ENCODE peak calls at places on chromosomes 2 and 18, in seven cellular contexts. One of them, this sample, is unnamed.
A peak's percentile ranks its signal among the peaks of the same experiment; 100 is the strongest.

GRCh38 chr2:197996583-197996982 is 192.2 kb downstream of the PLCL1 start:
- DNase-seq in mucosa of descending colon: no peak
- DNase-seq in SK-N-SH: peak; percentile 20
- DNase-seq in pancreas: no peak
- DNase-seq in naive B cell: no peak
- DNase-seq in effector memory CD4-positive, alpha-beta T cell: no peak
- DNase-seq in nephron progenitor cell: no peak
- DNase-seq in this sample: no peak

GRCh38 chr2:180122874-180123273 is 115.8 kb upstream of the CWC22 start:
- DNase-seq in mucosa of descending colon: no peak
- DNase-seq in SK-N-SH: no peak
- DNase-seq in effector memory CD4-positive, alpha-beta T cell: no peak
- DNase-seq in naive B cell: no peak
- DNase-seq in nephron progenitor cell: no peak
- DNase-seq in pancreas: no peak
- DNase-seq in this sample: no peak

GRCh38 chr2:53911434-53912189 is 51.8 kb upstream of the GPR75 start:
- DNase-seq in mucosa of descending colon: no peak
- DNase-seq in SK-N-SH: peak; percentile 3
- DNase-seq in effector memory CD4-positive, alpha-beta T cell: no peak
- DNase-seq in pancreas: no peak
- DNase-seq in naive B cell: no peak
- DNase-seq in nephron progenitor cell: no peak
- DNase-seq in this sample: no peak

GRCh38 chr2:101410716-101411115 is 23.4 kb upstream of the CREG2 start:
- DNase-seq in effector memory CD4-positive, alpha-beta T cell: no peak
- DNase-seq in SK-N-SH: no peak
- DNase-seq in naive B cell: no peak
- DNase-seq in mucosa of descending colon: no peak
- DNase-seq in pancreas: no peak
- DNase-seq in nephron progenitor cell: no peak
- DNase-seq in this sample: no peak

GRCh38 chr2:9237831-9238230 is 31.2 kb downstream of the ASAP2 start:
- DNase-seq in naive B cell: no peak
- DNase-seq in nephron progenitor cell: no peak
- DNase-seq in SK-N-SH: no peak
- DNase-seq in mucosa of descending colon: no peak
- DNase-seq in effector memory CD4-positive, alpha-beta T cell: no peak
- DNase-seq in pancreas: no peak
- DNase-seq in this sample: no peak

GRCh38 chr18:250685-251084 is 17.2 kb downstream of the THOC1 start:
- DNase-seq in effector memory CD4-positive, alpha-beta T cell: no peak
- DNase-seq in nephron progenitor cell: no peak
- DNase-seq in naive B cell: no peak
- DNase-seq in mucosa of descending colon: no peak
- DNase-seq in SK-N-SH: no peak
- DNase-seq in pancreas: no peak
- DNase-seq in this sample: no peak

GRCh38 chr18:12059334-12060181 is 34.1 kb upstream of the ANKRD62 start:
- DNase-seq in nephron progenitor cell: no peak
- DNase-seq in effector memory CD4-positive, alpha-beta T cell: no peak
- DNase-seq in naive B cell: no peak
- DNase-seq in mucosa of descending colon: no peak
- DNase-seq in SK-N-SH: peak; percentile 73
- DNase-seq in pancreas: no peak
- DNase-seq in this sample: no peak

GRCh38 chr2:160581035-160581434 is 87.4 kb upstream of the RBMS1 start:
- DNase-seq in nephron progenitor cell: no peak
- DNase-seq in effector memory CD4-positive, alpha-beta T cell: no peak
- DNase-seq in naive B cell: no peak
- DNase-seq in pancreas: no peak
- DNase-seq in SK-N-SH: no peak
- DNase-seq in mucosa of descending colon: no peak
- DNase-seq in this sample: no peak

GRCh38 chr2:127589358-127589757 is 53.9 kb downstream of the MYO7B start:
- DNase-seq in naive B cell: no peak
- DNase-seq in SK-N-SH: no peak
- DNase-seq in effector memory CD4-positive, alpha-beta T cell: no peak
- DNase-seq in pancreas: no peak
- DNase-seq in nephron progenitor cell: no peak
- DNase-seq in mucosa of descending colon: no peak
- DNase-seq in this sample: no peak

GRCh38 chr2:99085400-99085799 is 56.1 kb upstream of the C2orf15 start:
- DNase-seq in SK-N-SH: no peak
- DNase-seq in nephron progenitor cell: peak; percentile 13
- DNase-seq in mucosa of descending colon: no peak
- DNase-seq in effector memory CD4-positive, alpha-beta T cell: no peak
- DNase-seq in naive B cell: no peak
- DNase-seq in pancreas: no peak
- DNase-seq in this sample: no peak

GRCh38 chr2:232120911-232121310 is 159.4 kb downstream of the DIS3L2 start:
- DNase-seq in effector memory CD4-positive, alpha-beta T cell: no peak
- DNase-seq in mucosa of descending colon: no peak
- DNase-seq in naive B cell: no peak
- DNase-seq in nephron progenitor cell: no peak
- DNase-seq in pancreas: no peak
- DNase-seq in SK-N-SH: no peak
- DNase-seq in this sample: no peak

GRCh38 chr2:173997779-173998178 is 32.6 kb upstream of the SP3 start:
- DNase-seq in mucosa of descending colon: no peak
- DNase-seq in effector memory CD4-positive, alpha-beta T cell: no peak
- DNase-seq in SK-N-SH: no peak
- DNase-seq in nephron progenitor cell: no peak
- DNase-seq in pancreas: peak; percentile 59
- DNase-seq in naive B cell: no peak
- DNase-seq in this sample: no peak

GRCh38 chr18:1487457-1487856 is 582.8 kb downstream of the ADCYAP1 start:
- DNase-seq in pancreas: no peak
- DNase-seq in mucosa of descending colon: no peak
- DNase-seq in nephron progenitor cell: no peak
- DNase-seq in effector memory CD4-positive, alpha-beta T cell: no peak
- DNase-seq in SK-N-SH: no peak
- DNase-seq in naive B cell: no peak
- DNase-seq in this sample: no peak

GRCh38 chr18:48303883-48304282 is 105.3 kb downstream of the ZBTB7C start:
- DNase-seq in SK-N-SH: no peak
- DNase-seq in nephron progenitor cell: no peak
- DNase-seq in naive B cell: no peak
- DNase-seq in effector memory CD4-positive, alpha-beta T cell: no peak
- DNase-seq in pancreas: no peak
- DNase-seq in mucosa of descending colon: no peak
- DNase-seq in this sample: no peak